ENCODE peak calls at places on chromosome 15, in ten cellular contexts. A is lung, B is heart left ventricle, D is cerebellar cortex, V is cortex of kidney, S is memory B cell, W is NCI-H2171 treated with DMSO at 0.1 percent for 48 hours, N is GF-D8, Y is pancreas, K is NT2/D1. J is an unnamed sample.

GRCh38 chr15:25181290-25182097 is 226.7 kb downstream of the SNRPN start:
- DNase-seq in N (no peak), D (no peak), S (no peak), V (no peak), Y (no peak), K (no peak), A (no peak), W (no peak), B (no peak), J (no peak)

GRCh38 chr15:49847937-49848823 is 227.3 kb downstream of the DTWD1 start:
- DNase-seq in S (no peak), V (no peak), Y (no peak), D (no peak), K (no peak), N (no peak), A (no peak), W (no peak), B (no peak), J (no peak)

GRCh38 chr15:22918056-22918455 is 62.1 kb downstream of the CYFIP1 start:
- DNase-seq in S (no peak), W (no peak), Y (no peak), N (no peak), V (no peak), A (no peak), B (no peak), K (no peak), D (no peak), J (no peak)

GRCh38 chr15:100881573-100882336 is 2.1 kb downstream of the ALDH1A3 start:
- DNase-seq in N (no peak), B (no peak), S (no peak), K (no peak), V (no peak), W (no peak), A (no peak), D (no peak), Y (no peak), J (no peak)

GRCh38 chr15:77025941-77026411 is 31.1 kb downstream of the PSTPIP1 start:
- DNase-seq in K (no peak), S (no peak), D (no peak), Y (peak; percentile 0), W (no peak), V (no peak), N (no peak), B (no peak), A (no peak), J (no peak)

GRCh38 chr15:34239151-34239761 is 14.4 kb downstream of the EMC4 start:
- DNase-seq in B (no peak), K (no peak), A (no peak), V (no peak), N (no peak), W (no peak), S (no peak), Y (no peak), D (no peak), J (no peak)

GRCh38 chr15:74726774-74727164 is 1.4 kb upstream of the CYP1A1 start:
- DNase-seq in D (no peak), W (no peak), K (no peak), V (no peak), B (no peak), Y (no peak), A (no peak), S (no peak), N (no peak), J (no peak)

GRCh38 chr15:76217029-76217866 is 94.0 kb downstream of the ETFA start:
- DNase-seq in D (no peak), A (no peak), S (no peak), K (no peak), V (no peak), Y (no peak), W (no peak), N (no peak), B (no peak), J (no peak)

GRCh38 chr15:88647362-88648105 is 8.7 kb downstream of the ISG20 start:
- DNase-seq in K (no peak), Y (peak; percentile 79), A (no peak), V (no peak), B (no peak), S (peak; percentile 19), W (peak; percentile 27), D (no peak), N (no peak), J (no peak)

GRCh38 chr15:40239671-40240618 is 1.1 kb downstream of the PAK6 start:
- DNase-seq in D (peak; percentile 38), N (no peak), B (no peak), W (no peak), V (no peak), K (no peak), S (no peak), A (no peak), Y (no peak), J (no peak)